ENCODE peak calls at places on chromosomes 6 and 20, in nine cellular contexts. One of them, this sample, is unnamed.

GRCh38 chr20:43590036-43590391 is 723 bp upstream of the IFT52 start:
- DNase-seq in left ventricle myocardium superior: no peak
- DNase-seq in heart right ventricle: no peak
- DNase-seq in adipocyte: no peak
- DNase-seq in NCI-H345: peak; percentile 31
- DNase-seq in midbrain: peak; percentile 62
- DNase-seq in body of pancreas: no peak
- DNase-seq in PC-9: no peak
- DNase-seq in T-cell: no peak
- DNase-seq in this sample: no peak

GRCh38 chr6:128067446-128068109 is 166.7 kb upstream of the THEMIS start:
- DNase-seq in left ventricle myocardium superior: no peak
- DNase-seq in heart right ventricle: no peak
- DNase-seq in adipocyte: peak; percentile 9
- DNase-seq in NCI-H345: no peak
- DNase-seq in midbrain: no peak
- DNase-seq in body of pancreas: no peak
- DNase-seq in PC-9: no peak
- DNase-seq in T-cell: no peak
- DNase-seq in this sample: no peak

GRCh38 chr6:131652472-131652871 is 15.4 kb downstream of the ENPP3 start:
- DNase-seq in left ventricle myocardium superior: no peak
- DNase-seq in heart right ventricle: no peak
- DNase-seq in adipocyte: no peak
- DNase-seq in NCI-H345: peak; percentile 1
- DNase-seq in midbrain: no peak
- DNase-seq in body of pancreas: no peak
- DNase-seq in PC-9: no peak
- DNase-seq in T-cell: no peak
- DNase-seq in this sample: no peak

GRCh38 chr6:3609388-3609787 is 142.1 kb downstream of the PXDC1 start:
- DNase-seq in left ventricle myocardium superior: no peak
- DNase-seq in heart right ventricle: no peak
- DNase-seq in adipocyte: no peak
- DNase-seq in NCI-H345: no peak
- DNase-seq in midbrain: no peak
- DNase-seq in body of pancreas: no peak
- DNase-seq in PC-9: no peak
- DNase-seq in T-cell: no peak
- DNase-seq in this sample: no peak

GRCh38 chr6:44254957-44255808 is 2.1 kb downstream of the SLC35B2 start:
- DNase-seq in left ventricle myocardium superior: peak; percentile 29
- DNase-seq in heart right ventricle: no peak
- DNase-seq in adipocyte: no peak
- DNase-seq in NCI-H345: no peak
- DNase-seq in midbrain: no peak
- DNase-seq in body of pancreas: no peak
- DNase-seq in PC-9: peak; percentile 20
- DNase-seq in T-cell: no peak
- DNase-seq in this sample: no peak

GRCh38 chr6:53042112-53042511 is 23.1 kb upstream of the FBXO9 start:
- DNase-seq in left ventricle myocardium superior: no peak
- DNase-seq in heart right ventricle: no peak
- DNase-seq in adipocyte: peak; percentile 91
- DNase-seq in NCI-H345: no peak
- DNase-seq in midbrain: peak; percentile 32
- DNase-seq in body of pancreas: no peak
- DNase-seq in PC-9: no peak
- DNase-seq in T-cell: no peak
- DNase-seq in this sample: no peak

GRCh38 chr6:158327216-158327615 is 15.0 kb downstream of the TULP4 start:
- DNase-seq in left ventricle myocardium superior: no peak
- DNase-seq in heart right ventricle: no peak
- DNase-seq in adipocyte: no peak
- DNase-seq in NCI-H345: no peak
- DNase-seq in midbrain: no peak
- DNase-seq in body of pancreas: no peak
- DNase-seq in PC-9: no peak
- DNase-seq in T-cell: no peak
- DNase-seq in this sample: no peak

GRCh38 chr20:52994184-52994970 is 22.2 kb downstream of the TSHZ2 start:
- DNase-seq in left ventricle myocardium superior: no peak
- DNase-seq in heart right ventricle: no peak
- DNase-seq in adipocyte: no peak
- DNase-seq in NCI-H345: no peak
- DNase-seq in midbrain: no peak
- DNase-seq in body of pancreas: no peak
- DNase-seq in PC-9: no peak
- DNase-seq in T-cell: no peak
- DNase-seq in this sample: no peak

GRCh38 chr6:139407718-139408222 is 33.3 kb upstream of the CITED2 start:
- DNase-seq in left ventricle myocardium superior: no peak
- DNase-seq in heart right ventricle: no peak
- DNase-seq in adipocyte: peak; percentile 76
- DNase-seq in NCI-H345: no peak
- DNase-seq in midbrain: no peak
- DNase-seq in body of pancreas: no peak
- DNase-seq in PC-9: peak; percentile 51
- DNase-seq in T-cell: no peak
- DNase-seq in this sample: no peak

GRCh38 chr20:36153204-36153603 is 1.3 kb upstream of the EPB41L1 start:
- DNase-seq in left ventricle myocardium superior: no peak
- DNase-seq in heart right ventricle: no peak
- DNase-seq in adipocyte: no peak
- DNase-seq in NCI-H345: no peak
- DNase-seq in midbrain: no peak
- DNase-seq in body of pancreas: no peak
- DNase-seq in PC-9: no peak
- DNase-seq in T-cell: no peak
- DNase-seq in this sample: no peak

GRCh38 chr20:49595811-49596545 is 28.0 kb upstream of the PTGIS start:
- DNase-seq in left ventricle myocardium superior: no peak
- DNase-seq in heart right ventricle: no peak
- DNase-seq in adipocyte: peak; percentile 64
- DNase-seq in NCI-H345: no peak
- DNase-seq in midbrain: no peak
- DNase-seq in body of pancreas: no peak
- DNase-seq in PC-9: peak; percentile 44
- DNase-seq in T-cell: no peak
- DNase-seq in this sample: no peak

GRCh38 chr6:115932481-115932880 is 128.2 kb downstream of the FRK start:
- DNase-seq in left ventricle myocardium superior: no peak
- DNase-seq in heart right ventricle: no peak
- DNase-seq in adipocyte: no peak
- DNase-seq in NCI-H345: no peak
- DNase-seq in midbrain: no peak
- DNase-seq in body of pancreas: no peak
- DNase-seq in PC-9: no peak
- DNase-seq in T-cell: no peak
- DNase-seq in this sample: peak; percentile 13

GRCh38 chr6:142846883-142847287 is 98.1 kb downstream of the HIVEP2 start:
- DNase-seq in left ventricle myocardium superior: no peak
- DNase-seq in heart right ventricle: no peak
- DNase-seq in adipocyte: peak; percentile 93
- DNase-seq in NCI-H345: no peak
- DNase-seq in midbrain: no peak
- DNase-seq in body of pancreas: no peak
- DNase-seq in PC-9: peak; percentile 36
- DNase-seq in T-cell: no peak
- DNase-seq in this sample: peak; percentile 22

GRCh38 chr6:109381007-109381746 is 1.1 kb downstream of the CD164 start:
- DNase-seq in left ventricle myocardium superior: no peak
- DNase-seq in heart right ventricle: no peak
- DNase-seq in adipocyte: peak; percentile 48
- DNase-seq in NCI-H345: peak; percentile 43
- DNase-seq in midbrain: peak; percentile 57
- DNase-seq in body of pancreas: no peak
- DNase-seq in PC-9: no peak
- DNase-seq in T-cell: peak; percentile 6
- DNase-seq in this sample: no peak

GRCh38 chr6:158909938-158910337 is 90.1 kb downstream of the RSPH3 start:
- DNase-seq in left ventricle myocardium superior: no peak
- DNase-seq in heart right ventricle: no peak
- DNase-seq in adipocyte: no peak
- DNase-seq in NCI-H345: no peak
- DNase-seq in midbrain: no peak
- DNase-seq in body of pancreas: no peak
- DNase-seq in PC-9: no peak
- DNase-seq in T-cell: no peak
- DNase-seq in this sample: no peak

GRCh38 chr20:60465993-60466682 is 507.9 kb downstream of the CDH26 start:
- DNase-seq in left ventricle myocardium superior: no peak
- DNase-seq in heart right ventricle: no peak
- DNase-seq in adipocyte: no peak
- DNase-seq in NCI-H345: no peak
- DNase-seq in midbrain: no peak
- DNase-seq in body of pancreas: no peak
- DNase-seq in PC-9: no peak
- DNase-seq in T-cell: no peak
- DNase-seq in this sample: no peak

GRCh38 chr6:79212859-79213258 is 21.6 kb downstream of the HMGN3 start:
- DNase-seq in left ventricle myocardium superior: no peak
- DNase-seq in heart right ventricle: no peak
- DNase-seq in adipocyte: no peak
- DNase-seq in NCI-H345: no peak
- DNase-seq in midbrain: no peak
- DNase-seq in body of pancreas: no peak
- DNase-seq in PC-9: no peak
- DNase-seq in T-cell: no peak
- DNase-seq in this sample: no peak

GRCh38 chr6:115969207-115969929 is 91.3 kb downstream of the FRK start:
- DNase-seq in left ventricle myocardium superior: no peak
- DNase-seq in heart right ventricle: no peak
- DNase-seq in adipocyte: peak; percentile 18
- DNase-seq in NCI-H345: no peak
- DNase-seq in midbrain: peak; percentile 56
- DNase-seq in body of pancreas: no peak
- DNase-seq in PC-9: no peak
- DNase-seq in T-cell: no peak
- DNase-seq in this sample: peak; percentile 41

GRCh38 chr6:48917233-48917632 is 545.8 kb downstream of the MMUT start:
- DNase-seq in left ventricle myocardium superior: no peak
- DNase-seq in heart right ventricle: no peak
- DNase-seq in adipocyte: no peak
- DNase-seq in NCI-H345: no peak
- DNase-seq in midbrain: no peak
- DNase-seq in body of pancreas: no peak
- DNase-seq in PC-9: no peak
- DNase-seq in T-cell: no peak
- DNase-seq in this sample: no peak

GRCh38 chr6:151804585-151805285 is 2.7 kb upstream of the ESR1 start:
- DNase-seq in left ventricle myocardium superior: no peak
- DNase-seq in heart right ventricle: no peak
- DNase-seq in adipocyte: no peak
- DNase-seq in NCI-H345: no peak
- DNase-seq in midbrain: no peak
- DNase-seq in body of pancreas: no peak
- DNase-seq in PC-9: no peak
- DNase-seq in T-cell: no peak
- DNase-seq in this sample: no peak

GRCh38 chr6:134173936-134174789 is 121.7 kb upstream of the SLC2A12 start:
- DNase-seq in left ventricle myocardium superior: peak; percentile 87
- DNase-seq in heart right ventricle: peak; percentile 82
- DNase-seq in adipocyte: peak; percentile 93
- DNase-seq in NCI-H345: peak; percentile 81
- DNase-seq in midbrain: peak; percentile 93
- DNase-seq in body of pancreas: peak; percentile 87
- DNase-seq in PC-9: peak; percentile 76
- DNase-seq in T-cell: peak; percentile 83
- DNase-seq in this sample: peak; percentile 80

GRCh38 chr6:28884423-28885148 is 39.2 kb downstream of the TRIM27 start:
- DNase-seq in left ventricle myocardium superior: no peak
- DNase-seq in heart right ventricle: no peak
- DNase-seq in adipocyte: no peak
- DNase-seq in NCI-H345: peak; percentile 75
- DNase-seq in midbrain: no peak
- DNase-seq in body of pancreas: no peak
- DNase-seq in PC-9: no peak
- DNase-seq in T-cell: peak; percentile 86
- DNase-seq in this sample: no peak

GRCh38 chr6:5786321-5787053 is 220.2 kb downstream of the NRN1 start:
- DNase-seq in left ventricle myocardium superior: no peak
- DNase-seq in heart right ventricle: no peak
- DNase-seq in adipocyte: no peak
- DNase-seq in NCI-H345: no peak
- DNase-seq in midbrain: no peak
- DNase-seq in body of pancreas: no peak
- DNase-seq in PC-9: no peak
- DNase-seq in T-cell: no peak
- DNase-seq in this sample: no peak

GRCh38 chr20:11103866-11104265 is 430.1 kb upstream of the JAG1 start:
- DNase-seq in left ventricle myocardium superior: no peak
- DNase-seq in heart right ventricle: no peak
- DNase-seq in adipocyte: no peak
- DNase-seq in NCI-H345: no peak
- DNase-seq in midbrain: no peak
- DNase-seq in body of pancreas: no peak
- DNase-seq in PC-9: no peak
- DNase-seq in T-cell: no peak
- DNase-seq in this sample: no peak

GRCh38 chr6:63897459-63897858 is 261.9 kb downstream of the PHF3 start:
- DNase-seq in left ventricle myocardium superior: no peak
- DNase-seq in heart right ventricle: no peak
- DNase-seq in adipocyte: no peak
- DNase-seq in NCI-H345: no peak
- DNase-seq in midbrain: no peak
- DNase-seq in body of pancreas: no peak
- DNase-seq in PC-9: no peak
- DNase-seq in T-cell: no peak
- DNase-seq in this sample: no peak

GRCh38 chr20:50788045-50788867 is 6.6 kb upstream of the BCAS4 start:
- DNase-seq in left ventricle myocardium superior: no peak
- DNase-seq in heart right ventricle: no peak
- DNase-seq in adipocyte: peak; percentile 84
- DNase-seq in NCI-H345: no peak
- DNase-seq in midbrain: no peak
- DNase-seq in body of pancreas: peak; percentile 40
- DNase-seq in PC-9: peak; percentile 69
- DNase-seq in T-cell: no peak
- DNase-seq in this sample: peak; percentile 29

GRCh38 chr20:57481281-57481711 is 43.6 kb downstream of the CTCFL start:
- DNase-seq in left ventricle myocardium superior: no peak
- DNase-seq in heart right ventricle: no peak
- DNase-seq in adipocyte: no peak
- DNase-seq in NCI-H345: no peak
- DNase-seq in midbrain: no peak
- DNase-seq in body of pancreas: no peak
- DNase-seq in PC-9: no peak
- DNase-seq in T-cell: no peak
- DNase-seq in this sample: no peak

GRCh38 chr6:13907614-13908215 is 17.0 kb upstream of the RNF182 start:
- DNase-seq in left ventricle myocardium superior: no peak
- DNase-seq in heart right ventricle: no peak
- DNase-seq in adipocyte: no peak
- DNase-seq in NCI-H345: no peak
- DNase-seq in midbrain: no peak
- DNase-seq in body of pancreas: no peak
- DNase-seq in PC-9: no peak
- DNase-seq in T-cell: no peak
- DNase-seq in this sample: no peak

GRCh38 chr6:29502597-29502996 is 14.8 kb upstream of the MAS1L start:
- DNase-seq in left ventricle myocardium superior: no peak
- DNase-seq in heart right ventricle: no peak
- DNase-seq in adipocyte: peak; percentile 64
- DNase-seq in NCI-H345: no peak
- DNase-seq in midbrain: no peak
- DNase-seq in body of pancreas: no peak
- DNase-seq in PC-9: no peak
- DNase-seq in T-cell: no peak
- DNase-seq in this sample: no peak

GRCh38 chr6:110233769-110234374 is 53.6 kb downstream of the CDC40 start:
- DNase-seq in left ventricle myocardium superior: no peak
- DNase-seq in heart right ventricle: no peak
- DNase-seq in adipocyte: peak; percentile 45
- DNase-seq in NCI-H345: no peak
- DNase-seq in midbrain: no peak
- DNase-seq in body of pancreas: no peak
- DNase-seq in PC-9: no peak
- DNase-seq in T-cell: no peak
- DNase-seq in this sample: no peak

GRCh38 chr20:54113553-54113952 is 43.2 kb upstream of the BCAS1 start:
- DNase-seq in left ventricle myocardium superior: no peak
- DNase-seq in heart right ventricle: no peak
- DNase-seq in adipocyte: no peak
- DNase-seq in NCI-H345: no peak
- DNase-seq in midbrain: no peak
- DNase-seq in body of pancreas: no peak
- DNase-seq in PC-9: no peak
- DNase-seq in T-cell: no peak
- DNase-seq in this sample: no peak